ENCODE peak calls at places on chromosomes 6 and 20, in seven cellular contexts. One of them, this sample, is unnamed.

GRCh38 chr20:18388860-18389259 is 78.0 kb downstream of the DZANK1 start:
- DNase-seq in iPS-NIHi11: no peak
- DNase-seq in effector memory CD8-positive, alpha-beta T cell: no peak
- DNase-seq in A549: peak
- DNase-seq in activated CD4-positive, alpha-beta T cell treated with anti-CD3 and anti-CD28 coated beads, Interleukin-2, amount 50 U/mL, for 1 hour: no peak
- DNase-seq in C1 segment of cervical spinal cord: no peak
- DNase-seq in upper lobe of right lung: no peak
- DNase-seq in this sample: no peak

GRCh38 chr6:35601331-35602132 is 87.2 kb downstream of the FKBP5 start:
- DNase-seq in iPS-NIHi11: peak
- DNase-seq in effector memory CD8-positive, alpha-beta T cell: peak
- DNase-seq in A549: peak
- DNase-seq in activated CD4-positive, alpha-beta T cell treated with anti-CD3 and anti-CD28 coated beads, Interleukin-2, amount 50 U/mL, for 1 hour: peak
- DNase-seq in C1 segment of cervical spinal cord: no peak
- DNase-seq in upper lobe of right lung: no peak
- DNase-seq in this sample: no peak

GRCh38 chr20:32945710-32946221 is 58.5 kb downstream of the SUN5 start:
- DNase-seq in iPS-NIHi11: peak
- DNase-seq in effector memory CD8-positive, alpha-beta T cell: peak
- DNase-seq in A549: no peak
- DNase-seq in activated CD4-positive, alpha-beta T cell treated with anti-CD3 and anti-CD28 coated beads, Interleukin-2, amount 50 U/mL, for 1 hour: no peak
- DNase-seq in C1 segment of cervical spinal cord: no peak
- DNase-seq in upper lobe of right lung: no peak
- DNase-seq in this sample: no peak

GRCh38 chr6:154448448-154449096 is 61.9 kb downstream of the CNKSR3 start:
- DNase-seq in iPS-NIHi11: peak
- DNase-seq in effector memory CD8-positive, alpha-beta T cell: no peak
- DNase-seq in A549: no peak
- DNase-seq in activated CD4-positive, alpha-beta T cell treated with anti-CD3 and anti-CD28 coated beads, Interleukin-2, amount 50 U/mL, for 1 hour: no peak
- DNase-seq in C1 segment of cervical spinal cord: no peak
- DNase-seq in upper lobe of right lung: no peak
- DNase-seq in this sample: no peak

GRCh38 chr6:39218868-39219567 is 10.3 kb downstream of the KCNK5 start:
- DNase-seq in iPS-NIHi11: no peak
- DNase-seq in effector memory CD8-positive, alpha-beta T cell: no peak
- DNase-seq in A549: no peak
- DNase-seq in activated CD4-positive, alpha-beta T cell treated with anti-CD3 and anti-CD28 coated beads, Interleukin-2, amount 50 U/mL, for 1 hour: no peak
- DNase-seq in C1 segment of cervical spinal cord: no peak
- DNase-seq in upper lobe of right lung: no peak
- DNase-seq in this sample: no peak

GRCh38 chr20:48530957-48531356 is 296.8 kb downstream of the PREX1 start:
- DNase-seq in iPS-NIHi11: no peak
- DNase-seq in effector memory CD8-positive, alpha-beta T cell: no peak
- DNase-seq in A549: no peak
- DNase-seq in activated CD4-positive, alpha-beta T cell treated with anti-CD3 and anti-CD28 coated beads, Interleukin-2, amount 50 U/mL, for 1 hour: no peak
- DNase-seq in C1 segment of cervical spinal cord: no peak
- DNase-seq in upper lobe of right lung: no peak
- DNase-seq in this sample: no peak

GRCh38 chr20:62208061-62208804 is 11.8 kb downstream of the HRH3 start:
- DNase-seq in iPS-NIHi11: no peak
- DNase-seq in effector memory CD8-positive, alpha-beta T cell: no peak
- DNase-seq in A549: no peak
- DNase-seq in activated CD4-positive, alpha-beta T cell treated with anti-CD3 and anti-CD28 coated beads, Interleukin-2, amount 50 U/mL, for 1 hour: no peak
- DNase-seq in C1 segment of cervical spinal cord: no peak
- DNase-seq in upper lobe of right lung: no peak
- DNase-seq in this sample: no peak

GRCh38 chr20:5215592-5216304 is 88.9 kb downstream of the CDS2 start:
- DNase-seq in iPS-NIHi11: no peak
- DNase-seq in effector memory CD8-positive, alpha-beta T cell: no peak
- DNase-seq in A549: no peak
- DNase-seq in activated CD4-positive, alpha-beta T cell treated with anti-CD3 and anti-CD28 coated beads, Interleukin-2, amount 50 U/mL, for 1 hour: no peak
- DNase-seq in C1 segment of cervical spinal cord: no peak
- DNase-seq in upper lobe of right lung: no peak
- DNase-seq in this sample: no peak

GRCh38 chr20:37298190-37298939 is 8.9 kb downstream of the MANBAL start:
- DNase-seq in iPS-NIHi11: no peak
- DNase-seq in effector memory CD8-positive, alpha-beta T cell: no peak
- DNase-seq in A549: peak
- DNase-seq in activated CD4-positive, alpha-beta T cell treated with anti-CD3 and anti-CD28 coated beads, Interleukin-2, amount 50 U/mL, for 1 hour: no peak
- DNase-seq in C1 segment of cervical spinal cord: no peak
- DNase-seq in upper lobe of right lung: no peak
- DNase-seq in this sample: no peak

GRCh38 chr6:39225946-39226437 is 3.3 kb downstream of the KCNK5 start:
- DNase-seq in iPS-NIHi11: no peak
- DNase-seq in effector memory CD8-positive, alpha-beta T cell: peak
- DNase-seq in A549: no peak
- DNase-seq in activated CD4-positive, alpha-beta T cell treated with anti-CD3 and anti-CD28 coated beads, Interleukin-2, amount 50 U/mL, for 1 hour: peak
- DNase-seq in C1 segment of cervical spinal cord: no peak
- DNase-seq in upper lobe of right lung: no peak
- DNase-seq in this sample: no peak

GRCh38 chr6:144582939-144583613 is 297.9 kb downstream of the UTRN start:
- DNase-seq in iPS-NIHi11: no peak
- DNase-seq in effector memory CD8-positive, alpha-beta T cell: peak
- DNase-seq in A549: no peak
- DNase-seq in activated CD4-positive, alpha-beta T cell treated with anti-CD3 and anti-CD28 coated beads, Interleukin-2, amount 50 U/mL, for 1 hour: no peak
- DNase-seq in C1 segment of cervical spinal cord: peak
- DNase-seq in upper lobe of right lung: peak
- DNase-seq in this sample: peak

GRCh38 chr20:14959506-14960493 is 622.4 kb upstream of the FLRT3 start:
- DNase-seq in iPS-NIHi11: no peak
- DNase-seq in effector memory CD8-positive, alpha-beta T cell: no peak
- DNase-seq in A549: peak
- DNase-seq in activated CD4-positive, alpha-beta T cell treated with anti-CD3 and anti-CD28 coated beads, Interleukin-2, amount 50 U/mL, for 1 hour: no peak
- DNase-seq in C1 segment of cervical spinal cord: no peak
- DNase-seq in upper lobe of right lung: no peak
- DNase-seq in this sample: no peak

GRCh38 chr20:57695940-57696339 is 13.9 kb downstream of the PMEPA1 start:
- DNase-seq in iPS-NIHi11: no peak
- DNase-seq in effector memory CD8-positive, alpha-beta T cell: no peak
- DNase-seq in A549: no peak
- DNase-seq in activated CD4-positive, alpha-beta T cell treated with anti-CD3 and anti-CD28 coated beads, Interleukin-2, amount 50 U/mL, for 1 hour: no peak
- DNase-seq in C1 segment of cervical spinal cord: no peak
- DNase-seq in upper lobe of right lung: no peak
- DNase-seq in this sample: no peak

GRCh38 chr6:155541976-155542375 is 86.3 kb upstream of the NOX3 start:
- DNase-seq in iPS-NIHi11: no peak
- DNase-seq in effector memory CD8-positive, alpha-beta T cell: no peak
- DNase-seq in A549: no peak
- DNase-seq in activated CD4-positive, alpha-beta T cell treated with anti-CD3 and anti-CD28 coated beads, Interleukin-2, amount 50 U/mL, for 1 hour: no peak
- DNase-seq in C1 segment of cervical spinal cord: no peak
- DNase-seq in upper lobe of right lung: no peak
- DNase-seq in this sample: no peak

GRCh38 chr6:141472123-141472522 is 660.6 kb upstream of the GJE1 start:
- DNase-seq in iPS-NIHi11: peak
- DNase-seq in effector memory CD8-positive, alpha-beta T cell: no peak
- DNase-seq in A549: no peak
- DNase-seq in activated CD4-positive, alpha-beta T cell treated with anti-CD3 and anti-CD28 coated beads, Interleukin-2, amount 50 U/mL, for 1 hour: no peak
- DNase-seq in C1 segment of cervical spinal cord: no peak
- DNase-seq in upper lobe of right lung: no peak
- DNase-seq in this sample: no peak

GRCh38 chr6:1384549-1385128 is 4.7 kb upstream of the FOXF2 start:
- DNase-seq in iPS-NIHi11: no peak
- DNase-seq in effector memory CD8-positive, alpha-beta T cell: no peak
- DNase-seq in A549: no peak
- DNase-seq in activated CD4-positive, alpha-beta T cell treated with anti-CD3 and anti-CD28 coated beads, Interleukin-2, amount 50 U/mL, for 1 hour: no peak
- DNase-seq in C1 segment of cervical spinal cord: no peak
- DNase-seq in upper lobe of right lung: no peak
- DNase-seq in this sample: no peak

GRCh38 chr20:10250902-10251301 is 32.3 kb downstream of the SNAP25 start:
- DNase-seq in iPS-NIHi11: no peak
- DNase-seq in effector memory CD8-positive, alpha-beta T cell: no peak
- DNase-seq in A549: peak
- DNase-seq in activated CD4-positive, alpha-beta T cell treated with anti-CD3 and anti-CD28 coated beads, Interleukin-2, amount 50 U/mL, for 1 hour: no peak
- DNase-seq in C1 segment of cervical spinal cord: no peak
- DNase-seq in upper lobe of right lung: no peak
- DNase-seq in this sample: no peak

GRCh38 chr6:26056583-26057350 is 30.5 kb upstream of the HFE start:
- DNase-seq in iPS-NIHi11: no peak
- DNase-seq in effector memory CD8-positive, alpha-beta T cell: peak
- DNase-seq in A549: peak
- DNase-seq in activated CD4-positive, alpha-beta T cell treated with anti-CD3 and anti-CD28 coated beads, Interleukin-2, amount 50 U/mL, for 1 hour: no peak
- DNase-seq in C1 segment of cervical spinal cord: peak
- DNase-seq in upper lobe of right lung: no peak
- DNase-seq in this sample: no peak

GRCh38 chr6:63675138-63675537 is 39.5 kb downstream of the PHF3 start:
- DNase-seq in iPS-NIHi11: no peak
- DNase-seq in effector memory CD8-positive, alpha-beta T cell: no peak
- DNase-seq in A549: no peak
- DNase-seq in activated CD4-positive, alpha-beta T cell treated with anti-CD3 and anti-CD28 coated beads, Interleukin-2, amount 50 U/mL, for 1 hour: no peak
- DNase-seq in C1 segment of cervical spinal cord: no peak
- DNase-seq in upper lobe of right lung: no peak
- DNase-seq in this sample: no peak

GRCh38 chr20:9102456-9102855 is 33.6 kb downstream of the PLCB4 start:
- DNase-seq in iPS-NIHi11: no peak
- DNase-seq in effector memory CD8-positive, alpha-beta T cell: no peak
- DNase-seq in A549: no peak
- DNase-seq in activated CD4-positive, alpha-beta T cell treated with anti-CD3 and anti-CD28 coated beads, Interleukin-2, amount 50 U/mL, for 1 hour: no peak
- DNase-seq in C1 segment of cervical spinal cord: no peak
- DNase-seq in upper lobe of right lung: no peak
- DNase-seq in this sample: no peak

GRCh38 chr6:87929843-87930288 is 117.8 kb upstream of the SPACA1 start:
- DNase-seq in iPS-NIHi11: peak
- DNase-seq in effector memory CD8-positive, alpha-beta T cell: peak
- DNase-seq in A549: peak
- DNase-seq in activated CD4-positive, alpha-beta T cell treated with anti-CD3 and anti-CD28 coated beads, Interleukin-2, amount 50 U/mL, for 1 hour: peak
- DNase-seq in C1 segment of cervical spinal cord: peak
- DNase-seq in upper lobe of right lung: peak
- DNase-seq in this sample: peak